ENCODE peak calls at places on chromosome 19, in seven cellular contexts. Y is neural progenitor cell, R is body of pancreas, W is colonic mucosa, K is psoas muscle, A is vagina, H is heart right ventricle. L is an unnamed sample. For H3K9me3, the result is how much of the 10 kb centered on the place peaks cover.

GRCh38 chr19:10420444-10421239 is at the start of gene PDE4A:
- DNase-seq in Y (peak), A (no peak), R (no peak), H (no peak), K (no peak), W (no peak), L (peak)

GRCh38 chr19:29623726-29624488 is 17.8 kb downstream of the POP4 start:
- DNase-seq in A (no peak), R (no peak), H (no peak), W (no peak), Y (no peak), K (no peak), L (no peak)

GRCh38 chr19:28488006-28488405 is 724.9 kb downstream of the UQCRFS1 start:
- DNase-seq in Y (peak), A (no peak), K (no peak), R (no peak), W (peak), H (no peak), L (peak)

GRCh38 chr19:9528757-9529336 is 9.6 kb downstream of the ZNF426 start:
- DNase-seq in A (no peak), R (no peak), K (no peak), W (no peak), H (no peak), Y (no peak), L (no peak)

GRCh38 chr19:54325194-54325621 is 12.2 kb upstream of the LILRA5 start:
- DNase-seq in Y (peak), H (no peak), W (peak), K (no peak), R (peak), A (no peak), L (no peak)

GRCh38 chr19:17762505-17763229 is 11.4 kb downstream of the FCHO1 start:
- DNase-seq in Y (peak), A (no peak), W (peak), H (no peak), K (no peak), R (no peak), L (peak)

GRCh38 chr19:51259348-51260245 is 8.7 kb downstream of the SIGLECL1 start:
- DNase-seq in R (peak), A (no peak), Y (peak), K (no peak), W (peak), H (no peak), L (peak)

GRCh38 chr19:7482584-7483439 is 6.0 kb downstream of the PEX11G start:
- DNase-seq in Y (peak), A (no peak), H (peak), R (no peak), K (peak), W (peak), L (no peak)

GRCh38 chr19:1324792-1325567 is 39.3 kb downstream of the EFNA2 start:
- DNase-seq in R (peak), K (peak), A (no peak), Y (no peak), H (peak), W (peak), L (no peak)

GRCh38 chr19:39498262-39499081 is at the start of gene DLL3:
- DNase-seq in A (no peak), R (no peak), H (no peak), Y (peak), K (no peak), W (no peak), L (peak)

GRCh38 chr19:50480281-50481111 is 3.8 kb upstream of the GARIN5A start:
- DNase-seq in H (no peak), W (no peak), K (no peak), R (no peak), Y (no peak), A (no peak), L (no peak)

GRCh38 chr19:51784922-51785690 is 9.9 kb upstream of the FPR3 start:
- DNase-seq in Y (no peak), R (peak), K (peak), A (no peak), H (peak), W (peak), L (no peak)

GRCh38 chr19:2424686-2425621 is 2.4 kb downstream of the TIMM13 start:
- DNase-seq in W (no peak), R (peak), K (peak), Y (peak), A (no peak), H (peak), L (no peak)

GRCh38 chr19:7294571-7295212 is 478 bp upstream of the INSR start:
- DNase-seq in R (peak), H (peak), W (peak), K (peak), A (no peak), Y (peak), L (peak)

GRCh38 chr19:46622118-46622446 is 2.8 kb downstream of the PTGIR start:
- DNase-seq in R (no peak), K (peak), A (no peak), Y (no peak), W (no peak), H (no peak), L (no peak)

GRCh38 chr19:1292419-1293151 is 6.9 kb downstream of the EFNA2 start:
- DNase-seq in H (no peak), W (peak), Y (no peak), K (no peak), R (no peak), A (no peak), L (no peak)

GRCh38 chr19:18773682-18774081 is 17.4 kb downstream of the COMP start:
- DNase-seq in A (no peak), K (no peak), Y (no peak), W (no peak), H (no peak), R (no peak), L (no peak)

GRCh38 chr19:18770663-18771327 is 20.3 kb downstream of the COMP start:
- DNase-seq in R (no peak), A (no peak), W (no peak), H (no peak), Y (no peak), K (no peak), L (no peak)

GRCh38 chr19:18772620-18773587 is 18.2 kb downstream of the COMP start:
- DNase-seq in R (peak), H (no peak), Y (no peak), W (no peak), A (no peak), K (no peak), L (no peak)

GRCh38 chr19:18769989-18770528 is 21.0 kb downstream of the COMP start:
- DNase-seq in H (no peak), K (no peak), R (no peak), Y (no peak), W (no peak), A (no peak), L (no peak)

GRCh38 chr19:18771328-18772242 is 19.5 kb downstream of the COMP start:
- DNase-seq in R (no peak), A (no peak), W (no peak), Y (peak), K (no peak), H (no peak), L (peak)
- TF ChIP-seq CTCF in R (no peak), A (no peak), W (no peak), Y (peak), K (no peak), H (no peak), L (peak)

GRCh38 chr19:15035795-15036311 is 13.4 kb upstream of the CASP14 start:
- DNase-seq in K (no peak), H (no peak), W (no peak), A (no peak), Y (no peak), R (no peak), L (no peak)
- H3K9me3 ChIP-seq in K (under half), H (under half), W (under half), A (under half), Y (under half), R (under half), L (under half)

GRCh38 chr19:45469132-45469834 is 1.5 kb downstream of the FOSB start:
- DNase-seq in Y (peak), H (peak), A (no peak), W (peak), K (peak), R (peak), L (peak)

GRCh38 chr19:45467115-45467455 is 711 bp upstream of the FOSB start:
- DNase-seq in R (no peak), K (no peak), W (no peak), A (no peak), Y (peak), H (no peak), L (no peak)

GRCh38 chr19:45468159-45468651 is 409 bp downstream of the FOSB start:
- DNase-seq in A (no peak), W (peak), R (peak), Y (peak), K (peak), H (no peak), L (peak)

GRCh38 chr19:45468803-45469131 is 971 bp downstream of the FOSB start:
- DNase-seq in Y (no peak), H (no peak), A (no peak), K (no peak), R (no peak), W (no peak), L (no peak)

GRCh38 chr19:45467456-45468158 is at the start of gene FOSB:
- DNase-seq in W (peak), K (peak), R (peak), H (peak), A (no peak), Y (peak), L (peak)
- TF ChIP-seq CTCF in W (no peak), K (no peak), R (no peak), H (no peak), A (no peak), Y (peak), L (no peak)

GRCh38 chr19:22806418-22806817 is 22.5 kb upstream of the ZNF99 start:
- DNase-seq in H (no peak), A (no peak), Y (no peak), K (no peak), R (no peak), W (no peak), L (no peak)
- H3K9me3 ChIP-seq in H (under half), A (under half), Y (under half), K (under half), R (under half), W (under half), L (under half)

GRCh38 chr19:3850320-3850972 is 18.4 kb downstream of the ZFR2 start:
- DNase-seq in Y (no peak), W (no peak), A (no peak), K (no peak), R (no peak), H (no peak), L (no peak)

GRCh38 chr19:3849787-3850186 is 19.1 kb downstream of the ZFR2 start:
- DNase-seq in Y (no peak), H (no peak), R (no peak), W (no peak), A (no peak), K (no peak), L (no peak)

GRCh38 chr19:3852177-3852511 is 16.7 kb downstream of the ZFR2 start:
- DNase-seq in R (no peak), H (no peak), Y (no peak), A (no peak), K (no peak), W (no peak), L (no peak)

GRCh38 chr19:3851254-3852176 is 17.3 kb downstream of the ZFR2 start:
- DNase-seq in Y (no peak), K (no peak), A (no peak), R (no peak), H (no peak), W (no peak), L (no peak)

GRCh38 chr19:3849092-3849491 is 19.7 kb downstream of the ZFR2 start:
- DNase-seq in H (no peak), A (no peak), K (no peak), R (peak), Y (peak), W (no peak), L (peak)
- TF ChIP-seq CTCF in H (no peak), A (no peak), K (no peak), R (no peak), Y (peak), W (no peak), L (peak)

DNA sequence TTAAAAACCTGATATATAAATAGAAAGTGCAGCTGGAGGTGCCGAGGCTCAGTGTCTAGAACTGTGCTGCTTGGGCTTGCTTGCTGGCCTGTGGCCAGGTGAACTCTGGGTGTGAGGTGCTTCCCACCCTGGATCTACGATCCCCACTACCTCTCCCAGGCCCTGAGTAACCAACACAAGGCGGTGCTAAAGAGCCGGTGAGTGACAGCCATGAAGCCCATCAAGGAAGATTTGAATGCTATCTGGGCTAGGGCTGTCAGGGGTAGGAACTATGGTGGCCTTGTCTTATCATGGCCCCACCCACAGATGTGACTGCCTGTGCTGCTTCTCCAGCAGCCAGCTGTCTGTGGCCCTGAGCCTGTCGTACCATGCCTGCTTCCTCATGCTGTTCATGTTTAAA is 25.6 kb upstream of the ZNF91 start:
- DNase-seq in Y (no peak), H (no peak), R (no peak), K (no peak), A (no peak), W (no peak), L (no peak)
- H3K9me3 ChIP-seq in Y (under half), H (under half), R (under half), K (under half), A (under half), W (under half), L (under half)

GRCh38 chr19:35214766-35215422 is 13.6 kb downstream of the FAM187B start:
- DNase-seq in Y (no peak), W (no peak), K (no peak), A (no peak), R (no peak), H (no peak), L (no peak)

GRCh38 chr19:35211545-35212230 is 16.9 kb downstream of the FAM187B start:
- DNase-seq in Y (no peak), R (peak), W (peak), A (no peak), K (peak), H (peak), L (no peak)

GRCh38 chr19:35209646-35210045 is 18.9 kb downstream of the FAM187B start:
- DNase-seq in Y (no peak), K (no peak), A (no peak), H (no peak), W (peak), R (no peak), L (no peak)

GRCh38 chr19:35213678-35214632 is 14.6 kb downstream of the FAM187B start:
- DNase-seq in K (peak), W (peak), H (no peak), Y (no peak), A (no peak), R (peak), L (no peak)

DNA sequence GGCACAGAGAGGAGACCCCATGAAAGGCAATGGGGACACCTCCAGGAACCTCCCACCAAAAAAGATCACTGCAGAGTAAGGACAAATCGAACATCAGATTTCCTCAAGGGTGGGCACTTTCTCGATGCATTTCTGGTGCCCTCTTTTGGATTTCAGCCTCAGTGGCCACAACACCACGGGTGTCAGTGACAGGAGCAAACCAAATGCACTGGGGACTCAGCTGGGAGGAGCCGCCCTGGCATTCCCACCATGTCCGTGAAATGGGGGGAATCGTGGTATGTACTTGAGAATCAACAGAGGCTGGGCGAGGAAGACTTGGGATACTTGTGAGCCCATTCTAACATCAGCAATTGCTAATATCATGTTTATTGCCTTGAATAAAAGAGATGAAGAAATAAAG is 16.3 kb downstream of the FAM187B start:
- DNase-seq in R (no peak), A (no peak), Y (no peak), W (no peak), H (no peak), K (no peak), L (no peak)
- TF ChIP-seq CTCF in R (no peak), A (no peak), Y (no peak), W (no peak), H (no peak), K (no peak), L (no peak)

DNA sequence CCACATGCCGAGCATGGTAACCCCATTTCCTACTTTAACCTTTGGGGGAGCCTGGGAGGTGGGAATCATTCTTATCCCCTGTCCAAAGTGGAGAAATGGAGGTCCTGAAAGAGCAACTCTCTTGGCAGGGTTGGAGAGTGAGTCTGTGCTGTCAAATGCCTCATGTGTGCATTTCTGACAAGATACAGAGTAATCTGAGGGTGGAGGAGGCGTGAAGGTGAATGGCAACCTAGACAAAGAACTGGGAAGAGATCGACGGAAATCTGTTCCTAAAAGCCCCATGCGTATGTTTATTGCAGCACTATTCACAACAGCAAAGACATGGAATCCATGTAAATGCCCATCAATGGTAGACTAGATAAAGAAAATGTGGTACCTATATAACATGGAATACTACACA is 63.8 kb upstream of the USP29 start:
- DNase-seq in A (no peak), R (no peak), Y (no peak), H (no peak), K (no peak), W (no peak), L (no peak)
- H3K9me3 ChIP-seq in A (under half), R (under half), Y (under half), H (under half), K (under half), W (under half), L (under half)

L was measured in WERI-Rb-1.